ENCODE peak calls at places on chromosomes 5 and 9, in nine cellular contexts. F is GM03348; G is amygdala; T is BE2C; Z is GM20000; R is SIG-M5; U is H54; J is ELR; O is CD4-positive, CD25-positive, alpha-beta regulatory T cell. B is an unnamed sample.

GRCh38 chr9:7439355-7439978 is 360.1 kb downstream of the DMAC1 start:
- DNase-seq in F (no peak), G (no peak), T (peak), Z (no peak), R (no peak), U (no peak), J (no peak), O (no peak), B (no peak)

GRCh38 chr9:101271102-101271501 is 113.7 kb downstream of the BAAT start:
- DNase-seq in F (no peak), G (no peak), T (no peak), Z (no peak), R (no peak), U (no peak), J (no peak), O (no peak), B (no peak)

GRCh38 chr9:116087246-116087645 is 66.3 kb upstream of the PAPPA start:
- DNase-seq in F (no peak), G (peak), T (no peak), Z (no peak), R (no peak), U (no peak), J (peak), O (no peak), B (no peak)

GRCh38 chr5:6359941-6360683 is 18.2 kb downstream of the MED10 start:
- DNase-seq in F (no peak), G (no peak), T (peak), Z (peak), R (no peak), U (no peak), J (peak), O (no peak), B (no peak)

GRCh38 chr5:157828031-157828948 is 30.7 kb downstream of the CLINT1 start:
- DNase-seq in F (peak), G (no peak), T (no peak), Z (no peak), R (no peak), U (no peak), J (no peak), O (no peak), B (no peak)

GRCh38 chr5:65041296-65042158 is 272.8 kb downstream of the CWC27 start:
- DNase-seq in F (peak), G (no peak), T (no peak), Z (no peak), R (peak), U (no peak), J (peak), O (no peak), B (no peak)

GRCh38 chr5:115559524-115559923 is 14.9 kb upstream of the FEM1C start:
- DNase-seq in F (peak), G (no peak), T (no peak), Z (no peak), R (no peak), U (no peak), J (peak), O (no peak), B (no peak)

GRCh38 chr5:133753856-133754255 is 141.5 kb upstream of the FSTL4 start:
- DNase-seq in F (no peak), G (no peak), T (no peak), Z (no peak), R (no peak), U (no peak), J (peak), O (no peak), B (no peak)

GRCh38 chr5:469752-470483 is 26.9 kb downstream of the EXOC3 start:
- DNase-seq in F (no peak), G (no peak), T (no peak), Z (no peak), R (no peak), U (no peak), J (no peak), O (no peak), B (no peak)

GRCh38 chr5:118326496-118327045 is 661.8 kb downstream of the DTWD2 start:
- DNase-seq in F (no peak), G (no peak), T (no peak), Z (no peak), R (no peak), U (no peak), J (no peak), O (no peak), B (no peak)

GRCh38 chr9:112009656-112010055 is 113.0 kb downstream of the UGCG start:
- DNase-seq in F (no peak), G (no peak), T (no peak), Z (no peak), R (peak), U (no peak), J (no peak), O (no peak), B (no peak)

GRCh38 chr5:13307480-13307879 is 637.0 kb downstream of the DNAH5 start:
- DNase-seq in F (no peak), G (no peak), T (no peak), Z (no peak), R (no peak), U (no peak), J (no peak), O (no peak), B (no peak)

GRCh38 chr5:126422994-126423788 is at the start of gene GRAMD2B:
- DNase-seq in F (peak), G (peak), T (peak), Z (peak), R (no peak), U (peak), J (peak), O (peak), B (peak)

GRCh38 chr9:98229090-98229395 is 26.4 kb downstream of the TBC1D2 start:
- DNase-seq in F (no peak), G (no peak), T (no peak), Z (no peak), R (no peak), U (no peak), J (no peak), O (no peak), B (no peak)

GRCh38 chr5:125450803-125451202 is 704.4 kb upstream of the ZNF608 start:
- DNase-seq in F (no peak), G (no peak), T (no peak), Z (no peak), R (no peak), U (no peak), J (no peak), O (no peak), B (no peak)

GRCh38 chr5:122151640-122152039 is 22.3 kb downstream of the ZNF474 start:
- DNase-seq in F (peak), G (no peak), T (no peak), Z (no peak), R (no peak), U (no peak), J (peak), O (no peak), B (no peak)

GRCh38 chr9:98356953-98357352 is 101.5 kb upstream of the TBC1D2 start:
- DNase-seq in F (no peak), G (no peak), T (no peak), Z (no peak), R (no peak), U (no peak), J (peak), O (no peak), B (no peak)

GRCh38 chr5:59790399-59791130 is 103.0 kb downstream of the PDE4D start:
- DNase-seq in F (peak), G (no peak), T (no peak), Z (peak), R (no peak), U (no peak), J (peak), O (no peak), B (no peak)

GRCh38 chr9:73179594-73179993 is 27.9 kb downstream of the ANXA1 start:
- DNase-seq in F (peak), G (no peak), T (no peak), Z (no peak), R (no peak), U (no peak), J (peak), O (no peak), B (no peak)

GRCh38 chr5:88536146-88536545 is 267.5 kb upstream of the TMEM161B start:
- DNase-seq in F (no peak), G (no peak), T (no peak), Z (no peak), R (no peak), U (no peak), J (peak), O (no peak), B (no peak)

GRCh38 chr9:135287627-135288026 is 192.0 kb upstream of the PPP1R26 start:
- DNase-seq in F (no peak), G (no peak), T (no peak), Z (no peak), R (no peak), U (no peak), J (no peak), O (no peak), B (no peak)

GRCh38 chr9:122402403-122403268 is 31.8 kb downstream of the PTGS1 start:
- DNase-seq in F (peak), G (no peak), T (no peak), Z (peak), R (no peak), U (peak), J (peak), O (no peak), B (no peak)

GRCh38 chr9:128164332-128164885 is 4.3 kb downstream of the BBLN start:
- DNase-seq in F (no peak), G (no peak), T (no peak), Z (no peak), R (no peak), U (no peak), J (no peak), O (no peak), B (no peak)

GRCh38 chr5:172860520-172861443 is 26.7 kb downstream of the ERGIC1 start:
- DNase-seq in F (peak), G (peak), T (no peak), Z (no peak), R (no peak), U (peak), J (no peak), O (no peak), B (no peak)